ENCODE peak calls at places on chromosomes 2 and 18, in seven cellular contexts. T is K562, S is MM.1S, Z is neural progenitor cell, C is HepG2, M is HCT116, X is fibroblast of lung. B is an unnamed sample.

GRCh38 chr2:9474361-9475117 is at the start of gene IAH1:
- DNase-seq in T (no peak), S (peak), Z (peak), C (no peak), M (no peak), X (peak), B (no peak)

GRCh38 chr18:52395146-52395852 is 55.3 kb downstream of the DCC start:
- DNase-seq in T (no peak), S (no peak), Z (no peak), C (no peak), M (no peak), X (no peak), B (no peak)

GRCh38 chr2:230054079-230054478 is 14.6 kb downstream of the SLC16A14 start:
- DNase-seq in T (no peak), S (no peak), Z (no peak), C (no peak), M (no peak), X (peak), B (no peak)

GRCh38 chr18:39801010-39801409 is 2154.0 kb upstream of the PIK3C3 start:
- DNase-seq in T (no peak), S (no peak), Z (no peak), C (no peak), M (no peak), X (no peak), B (no peak)

GRCh38 chr2:55364189-55365055 is 55.2 kb downstream of the CCDC88A start:
- DNase-seq in T (no peak), S (no peak), Z (no peak), C (no peak), M (no peak), X (peak), B (no peak)

GRCh38 chr18:62637807-62638687 is 77.3 kb upstream of the PHLPP1 start:
- DNase-seq in T (peak), S (peak), Z (peak), C (peak), M (peak), X (peak), B (peak)

GRCh38 chr2:199160677-199161465 is 296.9 kb downstream of the SATB2 start:
- DNase-seq in T (no peak), S (no peak), Z (no peak), C (peak), M (no peak), X (peak), B (no peak)

GRCh38 chr2:240333985-240334384 is 101.5 kb upstream of the GPC1 start:
- DNase-seq in T (no peak), S (no peak), Z (no peak), C (no peak), M (no peak), X (peak), B (no peak)

GRCh38 chr2:11829324-11829946 is 83.0 kb downstream of the LPIN1 start:
- DNase-seq in T (peak), S (peak), Z (peak), C (peak), M (peak), X (peak), B (peak)

GRCh38 chr2:18413794-18414396 is 146.6 kb downstream of the RDH14 start:
- DNase-seq in T (no peak), S (no peak), Z (no peak), C (no peak), M (peak), X (peak), B (no peak)

GRCh38 chr2:98412751-98413445 is 31.8 kb upstream of the INPP4A start:
- DNase-seq in T (peak), S (peak), Z (peak), C (peak), M (peak), X (peak), B (peak)

GRCh38 chr18:2686349-2686968 is 30.9 kb downstream of the SMCHD1 start:
- DNase-seq in T (no peak), S (no peak), Z (no peak), C (no peak), M (no peak), X (peak), B (no peak)

GRCh38 chr2:127185720-127186119 is 34.4 kb downstream of the CYP27C1 start:
- DNase-seq in T (no peak), S (no peak), Z (no peak), C (no peak), M (no peak), X (no peak), B (no peak)

GRCh38 chr2:216696751-216697560 is 1.6 kb upstream of the IGFBP5 start:
- DNase-seq in T (peak), S (peak), Z (peak), C (no peak), M (peak), X (peak), B (no peak)
- H3K9ac ChIP-seq in T (no peak), S (no peak), Z (no peak), C (no peak), M (no peak), X (no peak), B (no peak)

DNA sequence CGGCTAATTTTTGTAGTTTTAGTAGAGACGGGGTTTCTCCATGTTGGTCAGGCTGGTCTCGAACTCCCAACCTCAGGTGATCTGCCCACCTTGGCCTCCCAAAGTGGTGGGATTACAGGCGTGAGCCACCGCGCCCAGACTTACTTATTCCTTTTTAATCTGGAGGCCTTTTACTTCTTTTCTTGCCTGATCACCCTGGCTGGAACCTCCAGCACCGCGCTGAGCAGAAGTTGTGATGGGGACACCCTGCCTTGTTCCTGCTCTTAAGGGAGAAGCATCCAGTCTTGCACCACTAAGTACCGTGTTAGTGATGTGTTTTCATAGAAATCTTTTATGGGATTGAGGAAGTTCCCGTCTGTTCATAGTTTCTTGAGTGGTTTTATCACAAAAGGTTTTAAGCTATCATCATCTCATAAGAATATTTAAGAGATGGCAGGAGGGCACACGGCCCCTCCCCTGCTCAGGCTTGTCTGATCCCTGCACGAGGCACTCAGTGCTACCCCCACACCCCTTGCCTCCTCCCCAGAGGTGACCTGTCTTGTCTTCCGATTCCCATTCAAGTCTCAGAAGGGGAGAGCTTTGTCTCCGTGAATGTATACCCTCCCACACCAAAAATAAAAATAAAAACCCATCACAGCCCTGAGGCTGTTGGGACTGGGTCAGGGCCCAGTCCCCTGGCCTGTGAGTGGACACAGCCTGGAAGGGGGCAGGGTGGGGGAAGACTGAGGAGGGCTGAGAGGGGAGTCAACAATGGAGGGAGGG is 65.3 kb upstream of the SMAD7 start:
- DNase-seq in T (no peak), S (no peak), Z (no peak), C (no peak), M (no peak), X (no peak), B (no peak)
- H3K9ac ChIP-seq in T (peak), S (no peak), Z (no peak), C (no peak), M (peak), X (no peak), B (peak)

GRCh38 chr2:27218614-27219013 is 1.4 kb downstream of the CAD start:
- DNase-seq in T (no peak), S (no peak), Z (no peak), C (no peak), M (no peak), X (no peak), B (no peak)

GRCh38 chr2:27214936-27215335 is 2.2 kb upstream of the CAD start:
- DNase-seq in T (no peak), S (no peak), Z (no peak), C (no peak), M (no peak), X (no peak), B (no peak)

GRCh38 chr2:27220091-27220490 is 2.9 kb downstream of the CAD start:
- DNase-seq in T (no peak), S (no peak), Z (no peak), C (no peak), M (no peak), X (no peak), B (no peak)

GRCh38 chr2:27216416-27217137 is 592 bp upstream of the CAD start:
- DNase-seq in T (no peak), S (no peak), Z (no peak), C (no peak), M (no peak), X (no peak), B (no peak)

DNA sequence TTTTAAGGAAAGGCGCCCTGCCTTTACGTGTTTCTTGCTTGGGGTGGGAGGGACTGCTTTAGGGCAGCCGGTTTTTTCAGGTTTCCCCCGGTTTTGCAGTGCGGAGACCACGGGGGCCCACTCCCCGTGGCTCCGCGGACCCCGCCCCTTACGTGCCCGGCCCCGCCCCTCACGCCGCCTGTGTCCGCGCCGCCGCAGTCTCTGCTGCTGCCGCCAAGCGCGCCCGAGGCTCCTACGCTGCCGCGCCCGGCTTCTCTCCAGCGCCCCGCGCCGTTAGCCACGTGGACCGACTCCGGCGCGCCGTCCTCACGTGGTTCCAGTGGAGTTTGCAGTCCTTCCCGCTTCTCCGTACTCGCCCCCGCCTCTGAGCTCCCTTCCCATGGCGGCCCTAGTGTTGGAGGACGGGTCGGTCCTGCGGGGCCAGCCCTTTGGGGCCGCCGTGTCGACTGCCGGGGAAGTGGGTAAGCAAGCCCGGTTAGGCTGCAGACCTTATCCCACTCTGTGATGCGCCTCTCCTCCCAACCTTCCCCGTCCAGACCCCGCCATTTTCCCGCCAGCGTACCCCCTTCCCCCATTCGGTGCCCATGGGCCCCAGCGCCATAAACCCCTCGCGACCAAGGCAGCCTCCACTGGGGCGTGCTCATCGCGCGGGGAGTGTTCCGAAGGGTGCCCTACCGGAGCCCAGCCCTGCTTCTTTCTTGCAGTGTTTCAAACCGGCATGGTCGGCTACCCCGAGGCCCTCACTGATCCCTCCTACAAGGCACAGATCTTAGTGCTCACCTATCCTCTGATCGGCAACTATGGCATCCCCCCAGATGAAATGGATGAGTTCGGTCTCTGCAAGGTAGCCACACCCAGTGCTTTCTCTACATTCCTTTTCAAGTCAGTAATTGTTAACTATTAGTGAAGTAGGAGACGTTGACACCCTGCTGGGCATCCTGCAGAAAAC is at the start of gene CAD:
- DNase-seq in T (peak), S (peak), Z (peak), C (peak), M (peak), X (peak), B (peak)
- H3K9ac ChIP-seq in T (peak), S (peak), Z (peak), C (peak), M (peak), X (peak), B (peak)

GRCh38 chr18:57210101-57210661 is 63.3 kb downstream of the BOD1L2 start:
- DNase-seq in T (peak), S (peak), Z (peak), C (peak), M (peak), X (peak), B (peak)

GRCh38 chr18:57210711-57211411 is 64.0 kb downstream of the BOD1L2 start:
- DNase-seq in T (no peak), S (peak), Z (no peak), C (peak), M (no peak), X (no peak), B (no peak)

GRCh38 chr18:57211412-57211750 is 64.5 kb downstream of the BOD1L2 start:
- DNase-seq in T (no peak), S (no peak), Z (no peak), C (no peak), M (no peak), X (no peak), B (no peak)

GRCh38 chr18:57212678-57213077 is 65.8 kb downstream of the BOD1L2 start:
- DNase-seq in T (no peak), S (no peak), Z (no peak), C (no peak), M (no peak), X (no peak), B (no peak)

GRCh38 chr18:57211776-57212175 is 64.9 kb downstream of the BOD1L2 start:
- DNase-seq in T (no peak), S (no peak), Z (no peak), C (no peak), M (no peak), X (no peak), B (no peak)
- H3K9ac ChIP-seq in T (no peak), S (no peak), Z (no peak), C (no peak), M (no peak), X (no peak), B (no peak)

DNA sequence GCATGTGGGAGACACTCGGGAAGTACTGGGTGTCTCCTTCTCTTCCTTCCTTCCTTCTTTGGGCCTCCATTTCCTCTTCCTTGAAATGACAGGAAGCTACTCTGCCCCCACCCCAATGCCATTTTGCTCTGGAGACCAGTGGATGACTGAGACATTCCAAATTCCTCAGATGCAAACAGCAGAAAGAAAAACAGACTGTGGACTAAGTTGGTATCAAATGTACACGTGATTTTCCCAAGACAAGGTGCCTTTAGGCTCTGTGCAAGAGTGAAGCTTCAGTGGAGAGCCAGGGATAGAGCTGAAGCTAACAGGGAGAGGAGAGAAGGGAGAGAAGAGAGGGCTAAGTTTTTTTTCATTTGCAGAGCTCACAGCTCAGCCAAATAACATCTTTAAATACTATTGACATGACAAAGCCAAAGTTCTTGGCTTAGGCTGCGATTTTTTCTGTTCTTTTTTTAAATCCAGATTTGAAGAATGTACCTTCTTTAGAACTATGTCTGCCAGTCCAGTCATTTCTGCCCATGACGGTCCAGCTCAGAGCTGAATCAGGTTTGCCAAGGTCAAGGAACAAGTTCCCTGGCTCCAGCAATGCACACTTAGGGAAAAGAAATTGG is 84.5 kb upstream of the LCLAT1 start:
- DNase-seq in T (no peak), S (no peak), Z (no peak), C (no peak), M (no peak), X (peak), B (no peak)
- H3K9ac ChIP-seq in T (no peak), S (no peak), Z (no peak), C (no peak), M (no peak), X (no peak), B (no peak)

DNA sequence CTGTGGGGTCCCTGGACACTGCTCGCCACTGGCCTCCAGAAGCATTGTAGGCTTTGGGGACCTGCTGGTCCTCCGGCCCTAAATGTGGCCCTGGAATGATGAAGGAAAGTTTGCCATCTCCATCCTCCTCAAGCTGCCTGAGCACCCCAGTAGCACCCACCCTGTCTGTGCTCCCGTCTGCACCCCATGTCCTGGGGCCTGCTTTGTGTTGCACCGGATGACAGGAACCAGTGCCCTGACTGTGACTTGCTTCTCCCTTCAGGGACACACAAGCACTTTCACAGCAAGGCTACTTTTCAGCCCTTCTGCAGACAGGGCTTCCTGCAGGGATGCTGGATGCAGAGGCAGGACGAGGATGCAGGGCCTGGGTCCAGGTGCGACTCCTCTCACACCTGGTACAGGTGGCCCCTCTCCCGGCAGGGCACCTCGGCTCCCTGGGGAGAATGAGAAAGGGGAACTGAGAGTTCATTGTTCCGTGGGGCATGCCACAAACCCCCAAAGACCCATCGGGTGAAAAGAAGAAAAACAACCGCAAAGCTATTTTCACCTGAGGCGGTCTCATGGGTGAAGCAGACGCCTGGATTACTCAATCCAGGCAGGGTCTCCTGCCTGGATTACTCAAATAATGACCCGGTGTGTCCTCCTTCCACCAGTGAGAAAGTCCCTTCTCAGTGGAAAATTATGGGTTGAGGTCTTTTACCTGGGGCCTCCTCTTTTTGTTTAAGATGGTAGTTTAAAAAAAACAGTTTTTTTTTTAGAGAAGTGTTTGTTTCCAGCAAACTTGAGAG is 74.9 kb downstream of the LONRF2 start:
- DNase-seq in T (no peak), S (peak), Z (no peak), C (no peak), M (no peak), X (no peak), B (no peak)
- H3K9ac ChIP-seq in T (no peak), S (no peak), Z (no peak), C (no peak), M (no peak), X (no peak), B (no peak)

GRCh38 chr2:85231242-85231805 is 96.5 kb downstream of the TGOLN2 start:
- DNase-seq in T (no peak), S (peak), Z (peak), C (no peak), M (no peak), X (no peak), B (no peak)

GRCh38 chr2:85235281-85235680 is 92.5 kb downstream of the TGOLN2 start:
- DNase-seq in T (no peak), S (no peak), Z (no peak), C (no peak), M (no peak), X (no peak), B (no peak)

GRCh38 chr2:85234879-85235278 is 92.9 kb downstream of the TGOLN2 start:
- DNase-seq in T (no peak), S (no peak), Z (peak), C (no peak), M (no peak), X (no peak), B (peak)

GRCh38 chr2:85230637-85231036 is 97.2 kb downstream of the TGOLN2 start:
- DNase-seq in T (no peak), S (no peak), Z (no peak), C (no peak), M (no peak), X (no peak), B (no peak)

DNA sequence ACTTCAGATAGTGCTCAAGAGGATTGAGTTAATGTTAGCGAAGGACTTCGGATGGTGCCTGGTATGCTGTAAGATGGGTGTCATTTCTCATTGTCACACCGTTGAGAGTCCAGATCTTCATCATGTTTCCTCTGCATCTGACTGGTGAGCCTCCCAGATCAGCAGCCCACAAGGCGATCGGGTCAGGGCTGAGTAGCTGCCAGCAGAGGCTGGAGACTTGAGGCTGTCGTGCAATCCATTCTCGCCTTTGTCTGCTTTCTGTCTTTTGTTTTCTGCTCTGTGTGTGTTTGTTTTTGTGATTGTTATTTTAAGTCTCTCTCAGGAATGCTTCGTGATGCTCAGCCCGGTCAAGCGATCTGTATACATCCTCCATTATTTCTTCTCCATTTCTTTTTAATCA is 95.8 kb downstream of the TGOLN2 start:
- DNase-seq in T (no peak), S (no peak), Z (peak), C (no peak), M (no peak), X (no peak), B (peak)
- H3K9ac ChIP-seq in T (no peak), S (no peak), Z (no peak), C (no peak), M (no peak), X (no peak), B (no peak)

GRCh38 chr2:231769170-231770136 is 11.6 kb downstream of the PDE6D start:
- DNase-seq in T (no peak), S (peak), Z (no peak), C (no peak), M (no peak), X (no peak), B (no peak)

GRCh38 chr2:231764124-231764523 is 17.0 kb downstream of the PDE6D start:
- DNase-seq in T (no peak), S (no peak), Z (no peak), C (no peak), M (no peak), X (no peak), B (no peak)

GRCh38 chr2:231761735-231762134 is 19.3 kb downstream of the PDE6D start:
- DNase-seq in T (no peak), S (no peak), Z (no peak), C (no peak), M (no peak), X (no peak), B (no peak)

GRCh38 chr2:231764752-231765151 is 16.3 kb downstream of the PDE6D start:
- DNase-seq in T (no peak), S (no peak), Z (no peak), C (no peak), M (no peak), X (no peak), B (no peak)

DNA sequence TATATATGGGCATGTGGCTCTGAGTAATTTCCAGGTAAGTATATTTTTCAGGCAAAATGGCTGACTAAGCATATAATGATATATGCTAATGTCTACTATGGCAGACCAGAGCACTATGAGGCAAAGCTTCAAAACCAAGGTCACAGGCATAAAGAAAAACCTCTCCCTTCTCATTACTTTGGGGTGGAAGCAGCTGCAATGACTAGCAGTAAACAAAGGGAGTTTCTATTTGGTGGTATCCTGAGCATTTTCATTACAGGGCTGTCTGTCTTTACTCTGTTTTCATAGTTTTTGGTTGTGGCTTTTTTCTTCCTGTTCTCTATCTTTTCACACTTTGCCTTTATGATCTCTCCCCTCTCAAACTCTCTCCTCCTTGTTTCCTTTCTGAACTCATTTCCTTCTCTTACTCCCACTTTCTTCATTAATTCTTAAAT is 15.6 kb downstream of the PDE6D start:
- DNase-seq in T (no peak), S (peak), Z (no peak), C (no peak), M (no peak), X (no peak), B (no peak)
- H3K9ac ChIP-seq in T (no peak), S (peak), Z (no peak), C (no peak), M (no peak), X (no peak), B (no peak)